ENCODE peak calls at places on chromosomes 1 and 21, in eight cellular contexts. E is K562; B is uterus; Z is CD8-positive, alpha-beta T cell; N is tibial artery; O is SK-N-SH; V is astrocyte; I is left lung. X is an unnamed sample. For H3K36me3, the result is how much of the 10 kb centered on the place peaks cover.

GRCh38 chr1:46642091-46642680 is 25.6 kb upstream of the MOB3C start:
- DNase-seq in O (no peak), V (no peak), N (no peak), E (no peak), Z (no peak), I (no peak), B (no peak), X (no peak)

GRCh38 chr1:19762175-19762779 is 37.4 kb downstream of the TMCO4 start:
- DNase-seq in O (peak), I (no peak), V (no peak), B (peak), E (peak), Z (peak), N (no peak), X (no peak)

GRCh38 chr1:20069932-20070331 is at the start of gene PLA2G5:
- DNase-seq in N (peak), B (peak), I (no peak), E (no peak), V (peak), O (no peak), Z (no peak), X (no peak)

GRCh38 chr1:43440358-43440757 is 13.4 kb downstream of the HYI start:
- DNase-seq in O (no peak), N (peak), V (no peak), B (peak), Z (no peak), E (no peak), I (no peak), X (no peak)

GRCh38 chr1:34060901-34061415 is 104.1 kb downstream of the CSMD2 start:
- DNase-seq in N (peak), I (no peak), V (peak), B (no peak), O (no peak), Z (no peak), E (no peak), X (no peak)

GRCh38 chr1:223776826-223777454 is 64.6 kb downstream of the CAPN2 start:
- DNase-seq in E (peak), Z (no peak), N (no peak), V (no peak), B (no peak), O (no peak), I (no peak), X (no peak)

GRCh38 chr1:231536099-231536498 is 7.6 kb downstream of the TSNAX start:
- DNase-seq in B (no peak), I (no peak), E (no peak), Z (no peak), N (no peak), O (no peak), V (no peak), X (no peak)

GRCh38 chr1:219924348-219924747 is 4.0 kb downstream of the SLC30A10 start:
- DNase-seq in B (no peak), Z (no peak), V (no peak), N (no peak), I (no peak), O (no peak), E (no peak), X (no peak)

GRCh38 chr1:59985901-59986735 is 59.5 kb upstream of the CYP2J2 start:
- DNase-seq in N (no peak), E (no peak), O (no peak), Z (no peak), B (no peak), I (no peak), V (peak), X (no peak)

GRCh38 chr1:165539306-165539705 is 4.5 kb upstream of the LRRC52 start:
- DNase-seq in Z (no peak), E (no peak), N (no peak), O (no peak), B (no peak), V (no peak), I (no peak), X (no peak)

GRCh38 chr1:215710340-215710971 is 143.4 kb downstream of the KCTD3 start:
- DNase-seq in V (peak), Z (no peak), E (peak), I (no peak), B (no peak), N (no peak), O (peak), X (no peak)

GRCh38 chr1:203282720-203283542 is 22.4 kb upstream of the BTG2 start:
- DNase-seq in O (no peak), B (no peak), I (no peak), N (peak), V (no peak), Z (no peak), E (no peak), X (no peak)

GRCh38 chr21:25133939-25134338 is 473.3 kb downstream of the MRPL39 start:
- DNase-seq in N (no peak), Z (no peak), V (peak), I (no peak), O (no peak), B (no peak), E (no peak), X (no peak)

GRCh38 chr1:110118636-110119396 is 6.6 kb downstream of the UBL4B start:
- DNase-seq in N (no peak), I (no peak), V (no peak), B (no peak), O (no peak), Z (no peak), E (no peak), X (peak)

GRCh38 chr21:24727803-24728425 is 879.4 kb downstream of the MRPL39 start:
- DNase-seq in O (no peak), V (no peak), B (no peak), I (no peak), N (no peak), Z (no peak), E (no peak), X (no peak)

GRCh38 chr1:156268336-156268735 is 14.3 kb downstream of the SMG5 start:
- DNase-seq in O (no peak), V (peak), I (no peak), N (no peak), B (no peak), Z (no peak), E (no peak), X (no peak)

GRCh38 chr1:156266051-156266450 is 16.6 kb downstream of the SMG5 start:
- DNase-seq in O (no peak), Z (no peak), I (no peak), N (no peak), V (no peak), E (no peak), B (no peak), X (no peak)

GRCh38 chr1:156270314-156270713 is 12.3 kb downstream of the SMG5 start:
- DNase-seq in B (no peak), O (no peak), V (no peak), N (no peak), E (no peak), I (no peak), Z (no peak), X (no peak)
- H3K36me3 ChIP-seq in B (under half), O (half or more), V (half or more), N (half or more), E (half or more), I (under half), Z (half or more), X (under half)

GRCh38 chr1:227777156-227777555 is 38.3 kb upstream of the PRSS38 start:
- DNase-seq in V (no peak), O (no peak), Z (no peak), E (no peak), I (no peak), B (no peak), N (peak), X (no peak)
- H3K36me3 ChIP-seq in V (under half), O (under half), Z (under half), E (under half), I (under half), B (under half), N (half or more), X (under half)

DNA sequence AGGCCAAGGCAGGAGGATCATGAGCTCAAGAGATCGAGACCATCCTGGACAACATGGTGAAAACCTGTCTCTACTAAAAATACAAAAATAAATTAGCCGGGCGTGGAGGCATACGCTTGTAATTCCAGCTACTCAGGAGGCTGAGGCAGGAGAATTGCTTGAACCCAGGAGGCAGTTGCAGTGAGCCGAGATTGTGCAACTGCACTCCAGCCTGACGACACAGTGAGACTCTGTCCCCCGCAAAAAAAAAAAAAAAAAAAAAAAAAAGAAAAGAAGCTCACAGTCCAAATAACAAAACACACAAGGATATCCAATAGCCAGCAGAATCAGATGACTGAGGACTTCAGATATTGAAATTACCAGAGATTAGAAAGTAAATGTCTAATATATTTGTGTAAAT is 11.8 kb downstream of the AHCTF1 start:
- DNase-seq in E (no peak), Z (no peak), N (no peak), B (no peak), I (no peak), V (no peak), O (no peak), X (no peak)
- H3K36me3 ChIP-seq in E (half or more), Z (under half), N (under half), B (under half), I (under half), V (under half), O (under half), X (under half)

GRCh38 chr1:180003026-180003695 is 48.6 kb downstream of the CEP350 start:
- DNase-seq in B (no peak), E (no peak), V (no peak), O (no peak), N (no peak), Z (no peak), I (no peak), X (no peak)
- H3K36me3 ChIP-seq in B (under half), E (under half), V (under half), O (under half), N (under half), Z (under half), I (under half), X (under half)

GRCh38 chr1:236744533-236744932 is 50.6 kb upstream of the MTR start:
- DNase-seq in V (no peak), I (no peak), B (no peak), E (no peak), O (no peak), N (no peak), Z (no peak), X (no peak)
- H3K36me3 ChIP-seq in V (under half), I (under half), B (under half), E (under half), O (under half), N (half or more), Z (under half), X (under half)

DNA sequence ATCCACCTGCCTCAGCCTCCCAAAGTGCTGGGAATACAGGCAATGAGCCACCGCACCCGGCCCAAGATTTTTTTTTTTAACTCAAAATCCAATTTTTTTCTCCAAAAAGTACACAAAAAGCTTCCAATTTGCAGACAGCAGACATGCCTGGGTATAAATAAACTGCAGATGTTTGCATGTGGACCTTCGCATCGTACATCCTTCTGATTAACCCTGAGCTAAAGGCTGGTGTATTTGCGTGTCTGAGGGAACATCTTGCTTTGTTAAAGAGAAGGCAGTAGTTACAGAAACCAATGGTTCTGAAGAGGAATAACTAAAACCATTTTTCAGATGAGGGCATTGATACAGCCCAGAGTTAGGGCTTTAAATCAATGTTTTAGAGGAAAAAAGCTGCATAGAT is 12.7 kb downstream of the BCAR3 start:
- DNase-seq in N (no peak), B (no peak), Z (no peak), O (no peak), E (no peak), I (no peak), V (no peak), X (no peak)
- H3K36me3 ChIP-seq in N (under half), B (under half), Z (under half), O (half or more), E (under half), I (under half), V (under half), X (under half)

GRCh38 chr21:43667191-43667904 is 8.0 kb downstream of the RRP1B start:
- DNase-seq in I (no peak), E (no peak), V (peak), B (no peak), O (no peak), N (no peak), Z (no peak), X (no peak)

GRCh38 chr21:43664358-43664757 is 5.0 kb downstream of the RRP1B start:
- DNase-seq in B (no peak), O (no peak), Z (no peak), V (no peak), E (no peak), N (no peak), I (no peak), X (no peak)

GRCh38 chr21:43662286-43662685 is 2.9 kb downstream of the RRP1B start:
- DNase-seq in E (no peak), O (no peak), I (no peak), Z (no peak), N (no peak), V (no peak), B (no peak), X (no peak)

GRCh38 chr21:43663033-43663432 is 3.7 kb downstream of the RRP1B start:
- DNase-seq in E (no peak), O (no peak), N (no peak), V (no peak), Z (no peak), B (no peak), I (no peak), X (no peak)

GRCh38 chr21:43665879-43666278 is 6.5 kb downstream of the RRP1B start:
- DNase-seq in N (no peak), Z (no peak), B (no peak), O (no peak), I (no peak), V (no peak), E (no peak), X (no peak)
- H3K36me3 ChIP-seq in N (half or more), Z (under half), B (under half), O (under half), I (under half), V (under half), E (half or more), X (under half)

GRCh38 chr1:23648576-23648975 is 43.0 kb upstream of the RPL11 start:
- DNase-seq in E (no peak), Z (no peak), N (no peak), O (no peak), I (no peak), B (no peak), V (no peak), X (no peak)
- H3K36me3 ChIP-seq in E (under half), Z (under half), N (under half), O (under half), I (under half), B (under half), V (under half), X (under half)